ENCODE peak calls at places on chromosomes 2 and 18, in five cellular contexts. X is Panc1; B is aorta; Y is upper lobe of right lung; J is effector memory CD4-positive, alpha-beta T cell. F is an unnamed sample.

GRCh38 chr2:86047575-86048382 is 57.9 kb downstream of the POLR1A start:
- DNase-seq in B (no peak), Y (no peak), X (no peak), J (no peak), F (no peak)

GRCh38 chr2:177553176-177553909 is 160.8 kb downstream of the AGPS start:
- DNase-seq in Y (no peak), B (no peak), X (no peak), J (no peak), F (no peak)

GRCh38 chr2:28359222-28360065 is 33.2 kb upstream of the FOSL2 start:
- DNase-seq in B (peak; percentile 85), J (peak; percentile 80), Y (no peak), X (peak; percentile 27), F (no peak)

GRCh38 chr18:37385846-37386435 is 179.7 kb downstream of the CELF4 start:
- DNase-seq in B (no peak), X (no peak), J (no peak), Y (no peak), F (no peak)

GRCh38 chr18:21629089-21629832 is 17.1 kb downstream of the SNRPD1 start:
- DNase-seq in X (no peak), Y (no peak), B (no peak), J (no peak), F (no peak)

GRCh38 chr18:37524546-37525301 is 40.9 kb downstream of the CELF4 start:
- DNase-seq in J (no peak), B (no peak), Y (no peak), X (no peak), F (no peak)

GRCh38 chr18:45103319-45104070 is 422.8 kb downstream of the SETBP1 start:
- DNase-seq in Y (no peak), B (no peak), J (no peak), X (no peak), F (no peak)

GRCh38 chr2:45300026-45300750 is 290.9 kb upstream of the SIX2 start:
- DNase-seq in J (no peak), B (no peak), Y (no peak), X (no peak), F (no peak)

GRCh38 chr18:43780782-43781340 is 503.6 kb upstream of the SYT4 start:
- DNase-seq in J (no peak), Y (no peak), B (no peak), X (no peak), F (no peak)

GRCh38 chr2:68158134-68158447 is 403 bp downstream of the PNO1 start:
- DNase-seq in X (no peak), Y (no peak), B (no peak), J (no peak), F (no peak)

GRCh38 chr18:58264846-58265245 is 220.8 kb downstream of the NEDD4L start:
- DNase-seq in X (no peak), Y (no peak), J (no peak), B (no peak), F (no peak)

GRCh38 chr18:25759111-25759510 is 331.3 kb downstream of the SS18 start:
- DNase-seq in Y (no peak), B (no peak), J (no peak), X (no peak), F (no peak)

DNA sequence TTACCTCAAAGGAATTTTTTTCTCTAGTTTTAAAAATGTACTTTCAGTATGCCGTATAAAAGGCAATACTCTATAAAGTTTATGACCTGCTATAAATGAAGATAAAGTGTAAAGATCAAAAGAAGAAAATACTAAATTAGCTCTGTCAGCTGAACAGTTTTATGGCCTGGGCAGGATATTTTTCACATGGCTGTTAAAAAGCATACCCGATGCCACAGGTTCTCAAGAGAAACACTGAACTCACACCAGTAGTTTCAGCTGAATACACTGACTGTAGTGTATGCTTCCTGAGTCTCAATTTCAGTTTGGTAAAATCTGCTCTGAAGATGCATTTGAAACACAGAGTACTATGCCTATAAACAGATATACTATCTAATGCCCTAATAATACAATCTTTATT is 126.0 kb downstream of the PIGN start:
- DNase-seq in X (no peak), Y (no peak), J (no peak), B (no peak), F (no peak)
- H3K27ac ChIP-seq in X (no peak overlapping the region), Y (no peak overlapping the region), J (no peak overlapping the region), B (no peak overlapping the region), F (no peak overlapping the region)

GRCh38 chr2:74876081-74876886 is 42.4 kb downstream of the HK2 start:
- DNase-seq in J (peak; percentile 23), B (no peak), Y (peak; percentile 60), X (no peak), F (peak; percentile 28)
- H3K27ac ChIP-seq in J (no peak overlapping the region), B (no peak overlapping the region), Y (peak overlapping the region; percentile 75), X (no peak overlapping the region), F (peak overlapping the region; percentile 23)

DNA sequence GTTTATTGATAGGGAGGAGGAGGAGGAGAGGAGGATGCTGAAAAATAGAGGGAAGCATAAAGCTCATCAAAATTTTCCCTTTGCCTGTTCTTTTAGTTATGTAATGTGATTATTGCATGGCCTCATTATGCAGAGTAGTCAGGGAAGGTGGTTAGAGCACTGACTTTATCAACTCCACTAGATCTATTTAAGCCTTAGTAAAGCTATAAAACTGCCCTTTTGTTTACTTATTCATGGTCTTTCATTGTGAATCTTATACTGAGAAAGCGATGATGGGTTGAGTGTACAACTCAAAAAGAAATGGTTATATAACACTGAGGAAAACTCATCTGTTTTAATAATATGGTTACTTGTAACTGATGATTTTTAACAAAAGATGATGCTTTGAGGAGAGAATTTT is 81.7 kb downstream of the MAP4K4 start:
- DNase-seq in Y (no peak), B (no peak), J (no peak), X (no peak), F (no peak)
- H3K27ac ChIP-seq in Y (no peak overlapping the region), B (no peak overlapping the region), J (no peak overlapping the region), X (no peak overlapping the region), F (peak overlapping the region; percentile 5)

GRCh38 chr18:74289946-74290478 is 1.8 kb downstream of the CYB5A start:
- DNase-seq in J (no peak), B (no peak), X (no peak), Y (no peak), F (no peak)

GRCh38 chr18:74290831-74291770 is 662 bp downstream of the CYB5A start:
- DNase-seq in Y (peak; percentile 88), J (no peak), B (no peak), X (no peak), F (no peak)

GRCh38 chr18:74289137-74289536 is 2.6 kb downstream of the CYB5A start:
- DNase-seq in J (no peak), B (no peak), X (no peak), Y (no peak), F (no peak)

GRCh38 chr18:74288041-74288440 is 3.7 kb downstream of the CYB5A start:
- DNase-seq in J (no peak), X (no peak), B (no peak), Y (no peak), F (no peak)

DNA sequence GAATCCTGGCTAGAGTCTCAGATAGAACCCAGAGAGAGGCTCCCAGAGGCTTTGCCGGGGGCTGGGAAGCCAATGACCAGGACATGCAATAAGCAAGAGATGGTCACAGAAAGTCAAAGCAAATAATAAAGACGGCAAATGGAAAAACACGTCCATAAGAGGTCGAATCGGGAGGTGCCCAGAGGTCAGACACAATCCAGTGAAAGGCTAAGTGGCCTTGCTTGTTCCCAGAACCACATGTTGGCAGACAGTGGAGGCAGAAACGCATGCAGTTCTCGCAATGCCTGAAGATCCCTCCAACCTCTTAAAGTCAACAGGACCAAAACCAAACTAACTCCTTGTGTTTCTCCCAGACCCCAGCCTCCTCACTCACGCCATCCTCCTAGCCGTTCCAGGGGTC is 3.0 kb downstream of the CYB5A start:
- DNase-seq in B (no peak), Y (no peak), J (no peak), X (no peak), F (no peak)
- H3K27ac ChIP-seq in B (no peak overlapping the region), Y (peak overlapping the region; percentile 85), J (no peak overlapping the region), X (no peak overlapping the region), F (no peak overlapping the region)

DNA sequence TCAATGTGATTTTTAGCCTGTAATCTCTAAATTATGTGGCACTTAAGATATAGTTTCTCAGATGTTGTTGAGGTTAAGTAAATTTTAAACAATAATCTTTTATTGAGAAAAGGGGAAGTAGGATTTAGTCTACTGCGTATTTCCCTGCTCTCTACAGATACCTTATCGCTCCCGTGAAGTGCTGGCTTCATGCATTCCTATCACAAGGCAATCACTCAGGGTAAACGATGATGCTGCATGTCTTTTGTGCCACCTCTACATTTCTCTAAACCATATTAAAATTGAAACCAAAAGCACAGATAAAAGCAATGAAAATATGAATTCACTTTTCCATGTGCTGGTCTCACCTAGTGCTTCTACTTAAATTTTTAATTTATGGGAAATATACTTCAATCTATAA is 14.4 kb upstream of the RPE start:
- DNase-seq in B (no peak), J (no peak), X (no peak), Y (no peak), F (no peak)
- H3K27ac ChIP-seq in B (no peak overlapping the region), J (no peak overlapping the region), X (no peak overlapping the region), Y (no peak overlapping the region), F (no peak overlapping the region)

DNA sequence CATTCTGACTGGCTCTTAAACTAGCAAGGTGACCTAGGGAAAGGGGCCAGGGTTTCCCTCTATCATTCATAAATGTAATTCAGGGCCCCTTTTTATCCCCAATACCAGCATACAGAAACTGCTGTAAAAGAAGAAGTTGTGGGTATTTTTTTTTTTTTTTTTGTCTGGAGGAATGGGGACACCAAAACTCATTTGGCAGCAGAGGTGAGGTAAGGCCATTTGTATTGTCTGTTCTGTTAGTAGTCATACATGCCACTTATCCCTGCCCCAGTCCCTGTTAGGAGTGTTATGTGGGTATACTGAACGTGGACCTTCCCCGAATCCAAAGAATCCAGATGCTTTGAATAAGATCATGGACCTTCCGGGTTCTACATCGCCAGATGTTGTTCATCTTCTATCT is 1.7 kb downstream of the SEPTIN2 start:
- DNase-seq in J (no peak), Y (no peak), X (no peak), B (no peak), F (no peak)
- H3K27ac ChIP-seq in J (peak overlapping the region; percentile 92), Y (peak overlapping the region; percentile 99), X (peak overlapping the region; percentile 95), B (no peak overlapping the region), F (no peak overlapping the region)

GRCh38 chr2:187509667-187510417 is 44.4 kb downstream of the TFPI start:
- DNase-seq in X (no peak), J (no peak), Y (no peak), B (no peak), F (no peak)
- H3K27ac ChIP-seq in X (peak overlapping the region; percentile 20), J (no peak overlapping the region), Y (no peak overlapping the region), B (no peak overlapping the region), F (no peak overlapping the region)

GRCh38 chr2:98869868-98870267 is 66.2 kb downstream of the CRACDL start:
- DNase-seq in J (no peak), X (no peak), B (no peak), Y (peak; percentile 92), F (no peak)
- H3K27ac ChIP-seq in J (no peak overlapping the region), X (no peak overlapping the region), B (no peak overlapping the region), Y (peak overlapping the region; percentile 88), F (no peak overlapping the region)

GRCh38 chr18:35695384-35695783 is 113.8 kb downstream of the GALNT1 start:
- DNase-seq in Y (no peak), J (no peak), B (no peak), X (no peak), F (no peak)
- H3K27ac ChIP-seq in Y (no peak overlapping the region), J (no peak overlapping the region), B (no peak overlapping the region), X (no peak overlapping the region), F (peak overlapping the region; percentile 6)

F was measured in substantia nigra.